ENCODE peak calls at places on chromosomes 3 and 15, in four cellular contexts. One of them, this sample, is unnamed. For H3K4me1, the result is how much of the 10 kb centered on the place peaks cover.

GRCh38 chr15:44647036-44647435 is 16.4 kb downstream of the SPG11 start:
- DNase-seq in transverse colon: no peak
- DNase-seq in trophoblast cell: no peak
- DNase-seq in GM23248: no peak
- DNase-seq in this sample: no peak

GRCh38 chr15:56772868-56773639 is 39.7 kb upstream of the ZNF280D start:
- DNase-seq in GM23248: peak
- DNase-seq in transverse colon: no peak
- DNase-seq in trophoblast cell: peak
- DNase-seq in this sample: peak

GRCh38 chr3:57060089-57060829 is at the start of gene SPATA12:
- DNase-seq in transverse colon: peak
- DNase-seq in trophoblast cell: peak
- DNase-seq in GM23248: peak
- DNase-seq in this sample: peak

GRCh38 chr3:100518983-100519382 is 26.6 kb downstream of the TMEM45A start:
- DNase-seq in transverse colon: no peak
- DNase-seq in GM23248: peak
- DNase-seq in trophoblast cell: no peak
- DNase-seq in this sample: no peak

GRCh38 chr3:27431116-27431515 is 53.1 kb downstream of the SLC4A7 start:
- DNase-seq in trophoblast cell: peak
- DNase-seq in transverse colon: no peak
- DNase-seq in GM23248: peak
- DNase-seq in this sample: peak

GRCh38 chr3:133928903-133929607 is 33.4 kb upstream of the RAB6B start:
- DNase-seq in trophoblast cell: peak
- DNase-seq in GM23248: no peak
- DNase-seq in transverse colon: no peak
- DNase-seq in this sample: no peak

GRCh38 chr3:192819001-192819569 is 91.7 kb upstream of the FGF12 start:
- DNase-seq in trophoblast cell: peak
- DNase-seq in GM23248: peak
- DNase-seq in transverse colon: no peak
- DNase-seq in this sample: peak

GRCh38 chr3:124772081-124772831 is 42.0 kb downstream of the UMPS start:
- DNase-seq in trophoblast cell: no peak
- DNase-seq in GM23248: peak
- DNase-seq in transverse colon: no peak
- DNase-seq in this sample: no peak

GRCh38 chr3:47022540-47023161 is 43.2 kb downstream of the NBEAL2 start:
- DNase-seq in trophoblast cell: no peak
- DNase-seq in GM23248: peak
- DNase-seq in transverse colon: peak
- DNase-seq in this sample: no peak

GRCh38 chr3:61417352-61417751 is 144.0 kb upstream of the PTPRG start:
- DNase-seq in trophoblast cell: no peak
- DNase-seq in transverse colon: no peak
- DNase-seq in GM23248: peak
- DNase-seq in this sample: no peak

GRCh38 chr3:123344941-123345594 is 103.8 kb downstream of the ADCY5 start:
- DNase-seq in transverse colon: no peak
- DNase-seq in trophoblast cell: no peak
- DNase-seq in GM23248: no peak
- DNase-seq in this sample: no peak

GRCh38 chr15:53447742-53448141 is 311.7 kb downstream of the WDR72 start:
- DNase-seq in trophoblast cell: no peak
- DNase-seq in transverse colon: no peak
- DNase-seq in GM23248: no peak
- DNase-seq in this sample: no peak
- H3K27ac ChIP-seq in trophoblast cell: no peak
- H3K27ac ChIP-seq in transverse colon: no peak
- H3K27ac ChIP-seq in GM23248: no peak
- H3K27ac ChIP-seq in this sample: no peak

GRCh38 chr3:171838218-171838720 is 4.9 kb upstream of the TMEM212 start:
- DNase-seq in trophoblast cell: no peak
- DNase-seq in GM23248: peak
- DNase-seq in transverse colon: peak
- DNase-seq in this sample: no peak

GRCh38 chr3:171837698-171838097 is 5.5 kb upstream of the TMEM212 start:
- DNase-seq in GM23248: no peak
- DNase-seq in transverse colon: no peak
- DNase-seq in trophoblast cell: no peak
- DNase-seq in this sample: no peak

GRCh38 chr3:171835613-171836012 is 7.5 kb upstream of the TMEM212 start:
- DNase-seq in transverse colon: no peak
- DNase-seq in trophoblast cell: no peak
- DNase-seq in GM23248: no peak
- DNase-seq in this sample: no peak

GRCh38 chr3:171835116-171835515 is 8.0 kb upstream of the TMEM212 start:
- DNase-seq in GM23248: no peak
- DNase-seq in transverse colon: no peak
- DNase-seq in trophoblast cell: no peak
- DNase-seq in this sample: no peak

GRCh38 chr3:171836836-171837235 is 6.3 kb upstream of the TMEM212 start:
- DNase-seq in transverse colon: no peak
- DNase-seq in trophoblast cell: no peak
- DNase-seq in GM23248: no peak
- DNase-seq in this sample: no peak
- H3K4me1 ChIP-seq in transverse colon: under half
- H3K4me1 ChIP-seq in trophoblast cell: under half
- H3K4me1 ChIP-seq in GM23248: under half
- H3K4me1 ChIP-seq in this sample: under half

GRCh38 chr3:87461443-87461842 is 185.1 kb upstream of the POU1F1 start:
- DNase-seq in transverse colon: no peak
- DNase-seq in GM23248: no peak
- DNase-seq in trophoblast cell: no peak
- DNase-seq in this sample: peak
- H3K27ac ChIP-seq in transverse colon: no peak
- H3K27ac ChIP-seq in GM23248: no peak
- H3K27ac ChIP-seq in trophoblast cell: no peak
- H3K27ac ChIP-seq in this sample: no peak

GRCh38 chr15:40090774-40091455 is 17.8 kb downstream of the BMF start:
- DNase-seq in GM23248: no peak
- DNase-seq in trophoblast cell: no peak
- DNase-seq in transverse colon: no peak
- DNase-seq in this sample: no peak
- H3K4me1 ChIP-seq in GM23248: under half
- H3K4me1 ChIP-seq in trophoblast cell: half or more
- H3K4me1 ChIP-seq in transverse colon: under half
- H3K4me1 ChIP-seq in this sample: under half

DNA sequence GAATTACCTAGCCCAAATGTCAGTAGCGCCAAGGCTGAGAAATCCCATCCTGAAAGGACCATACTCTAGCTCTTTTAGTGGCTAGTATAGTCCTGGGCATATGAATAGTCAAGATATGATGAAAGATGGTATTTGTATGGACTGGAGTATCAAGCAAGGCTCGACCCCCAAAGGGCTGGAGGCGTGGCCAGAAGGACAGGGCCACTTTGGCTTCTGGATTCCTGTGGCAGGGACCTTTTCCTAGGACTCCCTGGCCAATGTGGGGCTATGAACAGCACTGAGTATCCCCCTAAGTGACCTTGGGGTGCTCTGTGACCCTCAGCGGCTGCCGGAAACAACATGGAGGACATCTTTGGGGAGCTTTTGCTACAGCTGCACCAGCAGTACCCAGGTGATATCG is 6.0 kb downstream of the MPI start:
- DNase-seq in transverse colon: no peak
- DNase-seq in trophoblast cell: no peak
- DNase-seq in GM23248: no peak
- DNase-seq in this sample: no peak
- H3K27ac ChIP-seq in transverse colon: no peak
- H3K27ac ChIP-seq in trophoblast cell: no peak
- H3K27ac ChIP-seq in GM23248: no peak
- H3K27ac ChIP-seq in this sample: no peak

DNA sequence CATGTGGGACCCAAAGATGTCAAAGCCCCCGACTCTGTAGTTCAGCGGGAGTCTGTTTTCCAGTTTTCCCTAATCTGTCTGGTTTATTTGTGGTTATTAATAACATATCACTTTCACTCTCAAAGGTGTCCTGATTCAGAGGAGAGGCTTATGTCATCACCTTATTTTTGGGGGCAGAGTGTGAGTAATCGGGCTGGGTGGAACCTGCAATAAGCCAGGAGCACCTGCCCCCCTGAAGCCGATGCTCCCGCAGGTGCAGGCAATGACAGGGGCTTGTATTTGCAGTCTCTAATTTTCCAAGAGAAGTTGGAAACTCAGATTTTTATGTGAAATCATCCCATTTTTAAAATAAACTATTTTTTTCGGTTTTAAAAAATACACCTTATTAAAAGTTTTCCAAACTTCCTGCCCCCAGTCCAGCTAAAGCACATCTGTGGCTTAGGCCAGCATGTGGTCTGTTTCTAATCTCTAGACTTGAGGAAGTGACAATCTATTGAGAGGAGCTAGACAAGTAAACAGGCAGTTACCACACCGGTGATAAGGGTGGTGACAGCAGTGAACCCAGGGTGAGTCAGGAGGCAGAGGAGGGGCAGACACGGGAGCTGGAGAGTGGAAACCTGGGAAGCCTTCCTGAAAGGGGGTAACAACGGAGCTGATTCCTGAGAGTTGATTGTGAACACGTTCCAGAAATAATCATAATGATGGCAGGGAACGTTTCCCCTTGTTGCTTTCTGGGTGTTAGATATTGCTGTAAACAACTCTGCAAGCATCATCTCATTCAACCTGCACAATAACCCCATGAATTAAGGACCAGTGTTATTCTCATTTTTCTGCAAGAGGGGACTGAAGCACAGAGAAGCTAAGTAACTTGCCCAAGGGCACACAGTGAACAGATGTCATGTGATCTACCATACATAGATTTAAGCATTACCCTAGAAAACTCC is 37.3 kb downstream of the BHLHE40 start:
- DNase-seq in transverse colon: peak
- DNase-seq in GM23248: peak
- DNase-seq in trophoblast cell: peak
- DNase-seq in this sample: no peak
- H3K4me1 ChIP-seq in transverse colon: under half
- H3K4me1 ChIP-seq in GM23248: half or more
- H3K4me1 ChIP-seq in trophoblast cell: under half
- H3K4me1 ChIP-seq in this sample: half or more

DNA sequence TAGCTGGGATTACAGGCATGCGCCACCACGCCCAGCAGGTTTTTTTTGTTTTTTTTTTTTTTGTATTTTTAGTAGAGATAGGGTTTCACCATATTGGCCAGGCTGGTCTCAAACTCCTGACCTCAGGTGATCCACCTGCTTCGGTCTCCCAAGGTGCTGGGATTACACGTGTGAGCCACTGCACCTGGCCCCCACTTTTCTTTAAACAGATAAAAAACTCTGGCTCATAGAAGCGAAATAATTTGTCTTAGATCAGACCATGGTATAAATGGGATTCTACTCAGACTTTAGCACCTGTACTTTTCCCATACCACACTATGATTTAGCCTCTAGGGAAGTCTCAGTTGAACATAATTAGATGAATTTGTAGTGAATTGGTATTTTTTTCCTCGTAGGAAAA is 182.4 kb downstream of the AKAP13 start:
- DNase-seq in GM23248: no peak
- DNase-seq in trophoblast cell: no peak
- DNase-seq in transverse colon: no peak
- DNase-seq in this sample: no peak
- H3K27ac ChIP-seq in GM23248: no peak
- H3K27ac ChIP-seq in trophoblast cell: no peak
- H3K27ac ChIP-seq in transverse colon: peak
- H3K27ac ChIP-seq in this sample: no peak

DNA sequence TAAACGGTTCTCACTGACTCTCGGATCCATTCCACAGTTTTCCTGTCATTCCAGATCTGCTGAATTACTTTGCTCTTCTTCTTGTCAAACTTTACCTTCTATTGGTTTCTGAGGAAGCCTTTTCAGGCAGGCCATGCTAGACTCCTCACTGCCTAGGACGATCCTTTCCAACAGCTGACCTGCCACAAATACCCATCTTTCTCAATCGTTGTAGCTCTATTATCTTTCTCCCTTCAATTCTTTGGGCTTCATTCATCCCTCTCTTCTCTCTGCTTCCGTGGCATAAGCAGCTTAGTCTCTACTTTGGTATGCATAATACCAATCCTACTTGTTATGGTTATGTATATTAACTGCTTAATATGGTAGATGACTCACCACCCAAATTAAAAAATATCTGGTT is 421.8 kb downstream of the NLGN1 start:
- DNase-seq in trophoblast cell: no peak
- DNase-seq in GM23248: no peak
- DNase-seq in transverse colon: no peak
- DNase-seq in this sample: no peak
- H3K4me1 ChIP-seq in trophoblast cell: under half
- H3K4me1 ChIP-seq in GM23248: under half
- H3K4me1 ChIP-seq in transverse colon: under half
- H3K4me1 ChIP-seq in this sample: under half

GRCh38 chr3:196967412-196968232 is 1.0 kb downstream of the PIGZ start:
- DNase-seq in trophoblast cell: no peak
- DNase-seq in transverse colon: no peak
- DNase-seq in GM23248: no peak
- DNase-seq in this sample: no peak
- H3K27ac ChIP-seq in trophoblast cell: no peak
- H3K27ac ChIP-seq in transverse colon: peak
- H3K27ac ChIP-seq in GM23248: no peak
- H3K27ac ChIP-seq in this sample: no peak

GRCh38 chr3:190301591-190301990 is 20.7 kb downstream of the CLDN1 start:
- DNase-seq in trophoblast cell: no peak
- DNase-seq in transverse colon: no peak
- DNase-seq in GM23248: no peak
- DNase-seq in this sample: no peak

GRCh38 chr3:190303887-190304286 is 18.4 kb downstream of the CLDN1 start:
- DNase-seq in GM23248: peak
- DNase-seq in transverse colon: no peak
- DNase-seq in trophoblast cell: no peak
- DNase-seq in this sample: peak

GRCh38 chr3:190305406-190305805 is 16.8 kb downstream of the CLDN1 start:
- DNase-seq in trophoblast cell: no peak
- DNase-seq in GM23248: peak
- DNase-seq in transverse colon: no peak
- DNase-seq in this sample: no peak

GRCh38 chr3:190299969-190300368 is 22.3 kb downstream of the CLDN1 start:
- DNase-seq in GM23248: no peak
- DNase-seq in transverse colon: no peak
- DNase-seq in trophoblast cell: no peak
- DNase-seq in this sample: no peak

DNA sequence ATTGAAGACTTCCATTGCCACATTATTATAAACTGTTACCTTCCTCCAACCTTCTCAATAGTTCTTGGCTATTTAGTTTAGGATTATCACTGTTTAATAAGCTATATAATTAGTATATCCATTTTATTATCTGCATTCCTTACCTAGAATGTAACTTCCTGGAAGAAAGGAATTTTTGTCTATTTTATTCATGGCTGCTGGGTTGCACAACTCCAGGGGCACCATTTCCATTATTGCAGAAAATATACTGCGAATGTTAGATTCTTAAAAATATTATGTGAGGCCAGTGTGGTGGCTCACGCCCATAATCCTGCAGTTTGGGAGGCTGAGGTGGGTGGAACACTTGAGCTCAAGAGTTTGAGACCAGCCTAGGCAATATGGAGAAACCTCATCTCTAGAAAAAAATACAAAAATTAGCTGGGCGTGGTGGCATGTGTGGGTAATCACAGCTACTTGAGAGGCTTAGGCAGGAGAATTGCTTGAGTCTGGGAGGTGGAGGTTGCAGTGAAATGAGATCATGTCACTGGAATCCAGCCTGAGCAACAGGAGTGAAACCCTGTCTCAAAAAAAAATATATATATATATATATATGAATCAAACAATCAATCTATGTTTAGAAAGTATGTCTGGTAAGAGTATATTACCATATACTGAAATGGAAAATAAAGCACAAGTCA is 19.9 kb downstream of the CLDN1 start:
- DNase-seq in GM23248: peak
- DNase-seq in trophoblast cell: peak
- DNase-seq in transverse colon: no peak
- DNase-seq in this sample: no peak
- H3K4me1 ChIP-seq in GM23248: under half
- H3K4me1 ChIP-seq in trophoblast cell: under half
- H3K4me1 ChIP-seq in transverse colon: under half
- H3K4me1 ChIP-seq in this sample: under half